ENCODE peak calls at places on chromosomes 12 and 14, in six cellular contexts. T is heart left ventricle, G is endothelial cell of umbilical vein, O is body of pancreas, D is fibroblast of lung, E is neural progenitor cell. I is an unnamed sample.

GRCh38 chr12:132954471-132955048 is 1.5 kb downstream of the ZNF605 start:
- DNase-seq in O (no peak), E (no peak), T (no peak), G (peak; percentile 10), D (peak; percentile 12), I (peak; percentile 26)

GRCh38 chr14:45526715-45527549 is 273.9 kb upstream of the MIS18BP1 start:
- DNase-seq in T (no peak), G (no peak), O (peak; percentile 65), D (no peak), E (peak; percentile 81), I (peak; percentile 76)

GRCh38 chr12:13275366-13275765 is 78.8 kb downstream of the EMP1 start:
- DNase-seq in O (no peak), D (no peak), E (no peak), T (no peak), G (peak; percentile 86), I (no peak)

GRCh38 chr12:101992091-101992490 is 69.7 kb downstream of the WASHC3 start:
- DNase-seq in D (no peak), O (no peak), E (no peak), G (no peak), T (no peak), I (no peak)

GRCh38 chr12:72207094-72207493 is 65.1 kb upstream of the TRHDE start:
- DNase-seq in D (no peak), T (no peak), E (peak; percentile 3), O (no peak), G (no peak), I (no peak)

GRCh38 chr14:53368714-53369191 is 215.6 kb upstream of the DDHD1 start:
- DNase-seq in T (no peak), D (peak; percentile 92), G (peak; percentile 77), E (no peak), O (no peak), I (no peak)

GRCh38 chr12:116601524-116601923 is 42.3 kb downstream of the MAP1LC3B2 start:
- DNase-seq in O (no peak), T (no peak), E (no peak), D (peak; percentile 41), G (peak; percentile 26), I (peak; percentile 41)

GRCh38 chr12:89286506-89286905 is 65.8 kb downstream of the DUSP6 start:
- DNase-seq in T (no peak), D (no peak), O (no peak), E (no peak), G (no peak), I (no peak)

GRCh38 chr12:123602651-123603195 is 824 bp downstream of the DDX55 start:
- DNase-seq in T (no peak), G (no peak), E (peak; percentile 7), D (no peak), O (no peak), I (no peak)

GRCh38 chr12:127416796-127417195 is 850.2 kb upstream of the TMEM132C start:
- DNase-seq in G (no peak), T (no peak), E (no peak), O (no peak), D (peak; percentile 67), I (no peak)

GRCh38 chr12:69792533-69792932 is 32.5 kb upstream of the MYRFL start:
- DNase-seq in T (no peak), G (no peak), O (no peak), E (no peak), D (no peak), I (no peak)

GRCh38 chr14:35146711-35147149 is 24.4 kb downstream of the PRORP start:
- DNase-seq in D (no peak), O (no peak), T (no peak), G (no peak), E (no peak), I (no peak)

GRCh38 chr14:101735453-101735852 is 26.1 kb upstream of the PPP2R5C start:
- DNase-seq in O (no peak), T (no peak), D (no peak), G (no peak), E (no peak), I (no peak)

GRCh38 chr12:120944645-120945217 is 33.6 kb upstream of the HNF1A start:
- DNase-seq in T (peak; percentile 40), D (peak; percentile 11), E (peak; percentile 64), G (peak; percentile 54), O (peak; percentile 82), I (peak; percentile 67)

GRCh38 chr12:6358886-6359285 is 16.5 kb downstream of the SCNN1A start:
- DNase-seq in T (no peak), D (no peak), O (no peak), G (no peak), E (no peak), I (no peak)

GRCh38 chr12:6360080-6360571 is 15.2 kb downstream of the SCNN1A start:
- DNase-seq in T (no peak), E (no peak), D (no peak), G (no peak), O (no peak), I (no peak)

GRCh38 chr12:6362383-6362782 is 13.0 kb downstream of the SCNN1A start:
- DNase-seq in O (no peak), T (no peak), E (no peak), D (no peak), G (no peak), I (no peak)

GRCh38 chr12:6361834-6362233 is 13.5 kb downstream of the SCNN1A start:
- DNase-seq in D (peak; percentile 45), T (peak; percentile 65), G (peak; percentile 31), O (no peak), E (no peak), I (no peak)

DNA sequence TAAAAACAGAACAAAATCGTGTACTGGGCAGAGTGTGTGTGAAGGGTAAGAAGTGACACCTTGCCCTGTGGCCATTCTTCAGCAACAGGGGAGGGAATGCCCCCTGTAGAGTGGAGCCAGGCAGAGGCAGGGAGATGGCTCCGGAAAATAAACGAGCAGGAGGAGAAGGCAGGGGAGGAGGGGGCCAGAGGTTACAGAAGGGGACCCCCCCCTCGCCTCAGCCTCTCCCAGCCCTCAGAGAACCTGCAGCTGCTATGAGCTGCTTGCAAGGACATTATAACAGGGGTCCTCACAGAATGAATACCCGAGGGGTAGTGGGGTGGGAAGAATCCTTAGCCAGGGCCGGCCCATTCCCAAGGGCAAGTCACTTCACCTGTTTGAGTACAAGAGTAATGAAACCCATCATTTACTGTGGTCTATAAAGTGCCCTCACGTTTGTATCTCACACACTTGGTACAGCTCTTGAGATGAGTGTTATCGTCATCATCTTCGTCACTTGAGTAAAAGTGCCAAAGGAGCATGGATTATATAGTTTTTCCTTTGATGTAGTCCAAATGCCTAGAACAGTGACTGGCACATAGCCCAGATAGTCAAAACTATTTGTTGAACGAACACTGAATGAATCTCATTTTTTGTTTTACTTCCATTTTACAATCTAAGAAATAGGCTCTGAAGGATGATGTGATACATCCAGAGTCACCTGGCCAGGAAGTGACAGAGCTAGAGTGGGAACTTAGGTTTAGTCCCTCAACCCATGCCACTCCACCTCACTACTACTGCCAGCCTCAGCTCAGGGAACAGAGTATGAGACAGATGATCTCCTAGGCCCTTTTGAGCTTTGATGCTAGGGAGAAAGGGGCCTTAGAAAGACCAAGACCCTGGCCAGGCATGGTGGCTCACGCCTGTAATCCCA is 14.5 kb downstream of the SCNN1A start:
- DNase-seq in D (no peak), E (no peak), O (no peak), T (no peak), G (no peak), I (no peak)
- H3K4me1 ChIP-seq in D (peaks cover 2% of the 10 kb centered on the region), E (no peaks in the 10 kb centered on the region), O (peaks cover 13% of the 10 kb centered on the region), T (peaks cover 3% of the 10 kb centered on the region), G (peaks cover 18% of the 10 kb centered on the region), I (no peaks in the 10 kb centered on the region)

GRCh38 chr14:61571931-61572330 is 123.4 kb upstream of the HIF1A start:
- DNase-seq in G (no peak), T (no peak), E (no peak), D (no peak), O (no peak), I (no peak)
- H3K4me1 ChIP-seq in G (peaks cover 21% of the 10 kb centered on the region), T (peaks cover 32% of the 10 kb centered on the region), E (peaks cover 54% of the 10 kb centered on the region), D (peaks cover 26% of the 10 kb centered on the region), O (peaks cover 41% of the 10 kb centered on the region), I (peaks cover 44% of the 10 kb centered on the region)

GRCh38 chr14:93902619-93903307 is 24.4 kb upstream of the FAM181A start:
- DNase-seq in T (no peak), E (no peak), D (no peak), O (no peak), G (no peak), I (no peak)
- H3K4me1 ChIP-seq in T (no peaks in the 10 kb centered on the region), E (no peaks in the 10 kb centered on the region), D (no peaks in the 10 kb centered on the region), O (peaks cover 17% of the 10 kb centered on the region), G (no peaks in the 10 kb centered on the region), I (no peaks in the 10 kb centered on the region)

GRCh38 chr12:109473006-109473405 is 4.1 kb downstream of the KCTD10 start:
- DNase-seq in T (no peak), E (no peak), O (no peak), D (no peak), G (no peak), I (no peak)

GRCh38 chr12:109475993-109476806 is 900 bp downstream of the KCTD10 start:
- DNase-seq in O (no peak), T (no peak), G (no peak), E (peak; percentile 24), D (peak; percentile 26), I (no peak)

GRCh38 chr12:109477185-109477962 is at the start of the genes KCTD10 and UBE3B:
- DNase-seq in E (peak; percentile 96), O (peak; percentile 88), G (peak; percentile 86), T (peak; percentile 93), D (peak; percentile 89), I (peak; percentile 90)

GRCh38 chr12:109476807-109477184 is 304 bp downstream of the KCTD10 start:
- DNase-seq in O (no peak), E (no peak), T (no peak), G (no peak), D (peak; percentile 30), I (no peak)

DNA sequence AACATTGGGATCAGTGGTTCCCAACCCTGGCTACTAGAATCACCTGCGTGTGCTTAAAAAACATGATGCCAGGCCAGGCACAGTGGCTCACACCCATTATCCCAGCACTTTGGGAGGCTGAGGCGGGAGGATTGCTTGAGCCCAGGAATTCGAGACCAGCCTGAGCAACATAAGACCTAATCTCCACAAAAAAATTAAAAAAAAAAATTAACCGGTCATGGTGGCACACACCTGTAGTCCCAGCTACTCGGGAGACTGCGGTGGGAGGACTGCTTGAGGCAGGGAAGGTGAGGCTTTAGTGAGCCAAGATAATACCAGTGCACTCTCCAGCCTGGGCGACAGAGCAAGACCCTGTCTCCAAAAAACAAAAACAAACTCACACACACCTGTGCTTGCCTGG is 2.0 kb downstream of the KCTD10 start:
- DNase-seq in E (no peak), O (no peak), T (no peak), G (no peak), D (no peak), I (no peak)
- H3K4me1 ChIP-seq in E (peaks cover 14% of the 10 kb centered on the region), O (peaks cover 30% of the 10 kb centered on the region), T (peaks cover 53% of the 10 kb centered on the region), G (peaks cover 19% of the 10 kb centered on the region), D (peaks cover 11% of the 10 kb centered on the region), I (no peaks in the 10 kb centered on the region)

GRCh38 chr12:100268835-100269564 is 2.0 kb downstream of the SCYL2 start:
- DNase-seq in G (peak; percentile 30), O (no peak), D (peak; percentile 50), T (no peak), E (no peak), I (no peak)
- H3K4me1 ChIP-seq in G (peaks cover 19% of the 10 kb centered on the region), O (peaks cover 32% of the 10 kb centered on the region), D (peaks cover 4% of the 10 kb centered on the region), T (peaks cover 31% of the 10 kb centered on the region), E (peaks cover 20% of the 10 kb centered on the region), I (no peaks in the 10 kb centered on the region)

GRCh38 chr14:99706121-99706900 is 22.2 kb downstream of the CYP46A1 start:
- DNase-seq in T (no peak), O (no peak), E (no peak), D (no peak), G (no peak), I (no peak)
- H3K4me1 ChIP-seq in T (no peaks in the 10 kb centered on the region), O (no peaks in the 10 kb centered on the region), E (no peaks in the 10 kb centered on the region), D (no peaks in the 10 kb centered on the region), G (no peaks in the 10 kb centered on the region), I (no peaks in the 10 kb centered on the region)

I was measured in SJCRH30.